ENCODE peak calls at places on chromosomes 12 and 14, in ten cellular contexts. I, Y, J, T, N, W, S, M, P and X are unnamed samples.

GRCh38 chr12:76199808-76200207 is 115.3 kb upstream of the NAP1L1 start:
- DNase-seq in I (no peak), Y (no peak), J (no peak), T (no peak), N (peak), W (peak), S (no peak), M (no peak), P (no peak), X (peak)

GRCh38 chr12:93093243-93093642 is 164.1 kb upstream of the EEA1 start:
- DNase-seq in I (no peak), Y (no peak), J (no peak), T (no peak), N (no peak), W (no peak), S (no peak), M (no peak), P (no peak), X (no peak)

GRCh38 chr12:99680276-99680675 is 32.7 kb downstream of the GARIN6 start:
- DNase-seq in I (no peak), Y (no peak), J (no peak), T (no peak), N (no peak), W (no peak), S (no peak), M (no peak), P (no peak), X (no peak)

GRCh38 chr12:45381351-45381750 is 165.5 kb downstream of the ANO6 start:
- DNase-seq in I (no peak), Y (no peak), J (no peak), T (no peak), N (no peak), W (no peak), S (no peak), M (no peak), P (no peak), X (no peak)

GRCh38 chr14:89146291-89146690 is 270.7 kb downstream of the FOXN3 start:
- DNase-seq in I (no peak), Y (no peak), J (no peak), T (no peak), N (peak), W (no peak), S (no peak), M (no peak), P (no peak), X (no peak)

GRCh38 chr12:122851820-122852219 is 16.6 kb downstream of the HIP1R start:
- DNase-seq in I (no peak), Y (no peak), J (no peak), T (peak), N (peak), W (peak), S (peak), M (no peak), P (no peak), X (no peak)

GRCh38 chr14:75247286-75247922 is 31.2 kb upstream of the FOS start:
- DNase-seq in I (no peak), Y (peak), J (no peak), T (no peak), N (no peak), W (no peak), S (no peak), M (no peak), P (no peak), X (peak)

GRCh38 chr12:94498073-94498472 is 38.4 kb upstream of the CEP83 start:
- DNase-seq in I (no peak), Y (no peak), J (no peak), T (no peak), N (no peak), W (no peak), S (no peak), M (no peak), P (no peak), X (no peak)

GRCh38 chr14:97688626-97689336 is 891.6 kb downstream of the VRK1 start:
- DNase-seq in I (no peak), Y (no peak), J (no peak), T (no peak), N (no peak), W (no peak), S (no peak), M (no peak), P (no peak), X (no peak)

GRCh38 chr12:5973461-5974115 is 28.5 kb upstream of the ANO2 start:
- DNase-seq in I (no peak), Y (no peak), J (no peak), T (no peak), N (no peak), W (no peak), S (no peak), M (no peak), P (no peak), X (no peak)

GRCh38 chr14:41663478-41663845 is 56.8 kb downstream of the LRFN5 start:
- DNase-seq in I (no peak), Y (no peak), J (no peak), T (no peak), N (peak), W (no peak), S (no peak), M (no peak), P (no peak), X (peak)

GRCh38 chr14:64717870-64718269 is 13.6 kb downstream of the PLEKHG3 start:
- DNase-seq in I (peak), Y (no peak), J (no peak), T (no peak), N (peak), W (no peak), S (no peak), M (no peak), P (no peak), X (no peak)

DNA sequence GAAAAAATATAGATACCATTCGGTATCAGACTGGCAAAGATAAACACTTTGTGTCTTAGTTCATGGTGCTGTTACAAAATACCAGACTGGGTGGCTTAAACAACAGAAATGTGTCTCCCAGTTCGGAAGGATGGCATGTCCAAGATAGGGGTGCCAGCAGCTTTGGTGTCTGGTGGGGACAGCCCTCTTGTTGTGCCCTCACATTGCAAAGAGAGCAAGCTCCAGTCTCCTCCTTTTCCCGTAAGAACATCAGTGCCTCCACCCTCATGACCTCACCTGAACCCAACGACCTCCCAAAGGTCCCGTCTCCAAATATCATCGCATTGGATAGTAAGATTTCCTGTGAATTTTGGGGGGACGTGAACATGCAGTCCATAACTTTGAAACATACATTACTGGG is 12.4 kb downstream of the ZBTB42 start:
- DNase-seq in I (no peak), Y (no peak), J (peak), T (no peak), N (no peak), W (no peak), S (no peak), M (no peak), P (no peak), X (no peak)
- TF ChIP-seq CTCF in I (no peak), Y (no peak), J (no peak), T (no peak), N (no peak), W (no peak), S (no peak), M (no peak), P (no peak), X (no peak)

GRCh38 chr14:102925646-102926045 is 3.2 kb downstream of the AMN start:
- DNase-seq in I (no peak), Y (no peak), J (no peak), T (no peak), N (no peak), W (no peak), S (no peak), M (no peak), P (no peak), X (no peak)

GRCh38 chr14:102927878-102928411 is 5.5 kb downstream of the AMN start:
- DNase-seq in I (no peak), Y (no peak), J (peak), T (no peak), N (no peak), W (no peak), S (no peak), M (peak), P (no peak), X (no peak)

GRCh38 chr14:102928412-102929348 is 6.2 kb downstream of the AMN start:
- DNase-seq in I (peak), Y (no peak), J (peak), T (peak), N (peak), W (no peak), S (peak), M (peak), P (no peak), X (peak)

GRCh38 chr14:102926104-102926503 is 3.6 kb downstream of the AMN start:
- DNase-seq in I (no peak), Y (no peak), J (peak), T (no peak), N (no peak), W (no peak), S (no peak), M (no peak), P (no peak), X (no peak)

GRCh38 chr14:102927346-102927877 is 4.9 kb downstream of the AMN start:
- DNase-seq in I (no peak), Y (no peak), J (no peak), T (no peak), N (no peak), W (no peak), S (no peak), M (peak), P (no peak), X (no peak)
- H3K4me3 ChIP-seq in I (no peak), Y (no peak), J (peak), T (no peak), N (no peak), W (no peak), S (no peak), M (no peak), P (peak), X (no peak)

GRCh38 chr14:102442241-102443211 is 67.0 kb downstream of the ANKRD9 start:
- DNase-seq in I (no peak), Y (peak), J (no peak), T (peak), N (no peak), W (no peak), S (no peak), M (no peak), P (no peak), X (no peak)
- H3K27ac ChIP-seq in I (no peak), Y (peak), J (no peak), T (peak), N (no peak), W (no peak), S (no peak), M (no peak), P (no peak), X (no peak)

GRCh38 chr14:21233457-21234076 is 35.7 kb downstream of the HNRNPC start:
- DNase-seq in I (no peak), Y (peak), J (peak), T (no peak), N (no peak), W (no peak), S (no peak), M (no peak), P (no peak), X (peak)
- TF ChIP-seq CTCF in I (no peak), Y (peak), J (peak), T (peak), N (peak), W (peak), S (no peak), M (peak), P (no peak), X (peak)

GRCh38 chr12:106631150-106631549 is 48.3 kb downstream of the RFX4 start:
- DNase-seq in I (no peak), Y (no peak), J (no peak), T (no peak), N (no peak), W (no peak), S (no peak), M (no peak), P (no peak), X (no peak)

GRCh38 chr12:106632797-106633450 is 50.1 kb downstream of the RFX4 start:
- DNase-seq in I (no peak), Y (peak), J (no peak), T (no peak), N (peak), W (no peak), S (no peak), M (no peak), P (no peak), X (no peak)

GRCh38 chr12:106633451-106633823 is 50.6 kb downstream of the RFX4 start:
- DNase-seq in I (no peak), Y (peak), J (no peak), T (no peak), N (peak), W (no peak), S (no peak), M (no peak), P (no peak), X (no peak)

GRCh38 chr12:106631797-106632196 is 49.0 kb downstream of the RFX4 start:
- DNase-seq in I (no peak), Y (no peak), J (no peak), T (no peak), N (no peak), W (no peak), S (no peak), M (no peak), P (no peak), X (no peak)

GRCh38 chr12:106629797-106630669 is 47.2 kb downstream of the RFX4 start:
- DNase-seq in I (no peak), Y (no peak), J (no peak), T (no peak), N (peak), W (no peak), S (no peak), M (no peak), P (no peak), X (no peak)
- H3K4me3 ChIP-seq in I (no peak), Y (no peak), J (no peak), T (no peak), N (no peak), W (no peak), S (no peak), M (no peak), P (no peak), X (no peak)

GRCh38 chr14:70651522-70651921 is 9.8 kb downstream of the TTC9 start:
- DNase-seq in I (no peak), Y (no peak), J (no peak), T (no peak), N (no peak), W (no peak), S (no peak), M (no peak), P (no peak), X (no peak)

GRCh38 chr14:70649803-70650202 is 8.1 kb downstream of the TTC9 start:
- DNase-seq in I (no peak), Y (no peak), J (no peak), T (no peak), N (no peak), W (no peak), S (no peak), M (no peak), P (no peak), X (no peak)

GRCh38 chr14:70646705-70647104 is 5.0 kb downstream of the TTC9 start:
- DNase-seq in I (no peak), Y (no peak), J (peak), T (no peak), N (no peak), W (no peak), S (no peak), M (no peak), P (no peak), X (peak)

GRCh38 chr14:70645892-70646291 is 4.2 kb downstream of the TTC9 start:
- DNase-seq in I (no peak), Y (no peak), J (no peak), T (no peak), N (no peak), W (no peak), S (no peak), M (no peak), P (no peak), X (no peak)

DNA sequence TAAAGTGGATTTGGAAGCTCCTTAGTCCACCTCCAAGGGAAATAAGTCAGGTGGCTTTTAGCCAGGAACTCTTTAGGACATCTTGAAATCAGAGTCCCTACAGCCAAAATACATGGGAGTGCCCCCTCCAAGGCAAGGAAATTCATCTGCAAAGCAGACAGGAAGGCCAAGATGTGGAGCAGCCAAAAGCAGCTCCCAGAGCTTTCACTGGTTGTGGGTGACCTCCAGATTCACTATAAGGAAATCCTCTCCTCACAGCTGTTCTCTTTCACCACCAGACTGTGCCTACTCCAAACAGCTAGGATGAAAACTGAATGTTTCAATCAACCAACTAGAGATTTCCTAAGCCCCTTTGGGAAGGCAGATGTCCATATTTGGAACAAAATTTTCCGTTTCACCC is 6.7 kb downstream of the TTC9 start:
- DNase-seq in I (no peak), Y (no peak), J (no peak), T (no peak), N (no peak), W (no peak), S (no peak), M (no peak), P (no peak), X (no peak)
- H3K27ac ChIP-seq in I (no peak), Y (no peak), J (no peak), T (no peak), N (no peak), W (no peak), S (no peak), M (no peak), P (no peak), X (no peak)

GRCh38 chr14:49865431-49865859 is 12.9 kb upstream of the NEMF start:
- DNase-seq in I (peak), Y (peak), J (peak), T (peak), N (peak), W (no peak), S (peak), M (peak), P (no peak), X (peak)
- TF ChIP-seq CTCF in I (peak), Y (peak), J (peak), T (peak), N (peak), W (peak), S (peak), M (peak), P (peak), X (peak)

DNA sequence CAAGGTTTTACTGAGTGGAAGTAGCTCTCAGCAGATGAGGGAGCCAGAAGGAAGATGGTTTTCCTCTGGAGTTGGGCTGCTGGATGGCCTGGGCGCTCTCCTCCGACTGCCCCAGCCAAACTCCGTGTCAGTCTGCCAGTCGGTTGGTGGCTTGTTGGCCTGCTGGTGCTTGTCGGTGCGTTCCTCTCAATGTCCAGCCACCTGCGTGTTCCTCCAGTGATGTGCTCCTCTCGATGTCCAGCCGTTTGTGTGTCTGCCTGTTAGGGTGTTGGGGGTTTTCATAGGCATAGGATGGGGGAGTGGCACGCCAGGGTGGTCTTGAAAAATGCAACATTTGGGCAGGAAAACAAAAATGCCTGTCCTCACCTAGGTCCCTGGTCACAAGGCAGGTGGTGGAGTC is 37.0 kb upstream of the LDHB start:
- DNase-seq in I (no peak), Y (no peak), J (no peak), T (no peak), N (no peak), W (no peak), S (no peak), M (no peak), P (no peak), X (no peak)
- H3K4me3 ChIP-seq in I (no peak), Y (no peak), J (no peak), T (no peak), N (no peak), W (no peak), S (no peak), M (no peak), P (no peak), X (no peak)

DNA sequence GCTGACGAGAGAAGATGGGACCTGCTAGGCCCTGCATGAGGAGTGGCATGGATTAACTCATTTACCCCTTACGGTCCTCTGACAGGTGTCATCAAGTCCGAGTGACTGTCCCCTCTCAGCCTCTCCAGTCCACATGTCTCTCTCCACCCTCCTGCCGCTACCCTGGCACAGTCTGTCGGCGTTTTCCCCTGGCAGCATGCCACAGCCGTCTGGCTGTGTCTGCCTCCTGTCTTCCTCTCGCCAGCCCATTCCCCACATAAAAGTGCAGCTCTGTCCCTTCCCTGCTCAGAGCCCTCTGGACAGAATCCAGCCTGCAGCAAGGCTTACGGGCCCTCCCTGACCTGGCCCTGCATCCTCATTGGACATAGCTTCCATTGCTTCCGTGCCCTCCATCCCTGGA is 45.6 kb downstream of the UBE3B start:
- DNase-seq in I (no peak), Y (no peak), J (no peak), T (no peak), N (no peak), W (no peak), S (no peak), M (peak), P (no peak), X (no peak)
- H3K27ac ChIP-seq in I (no peak), Y (no peak), J (no peak), T (no peak), N (no peak), W (no peak), S (no peak), M (no peak), P (no peak), X (no peak)

DNA sequence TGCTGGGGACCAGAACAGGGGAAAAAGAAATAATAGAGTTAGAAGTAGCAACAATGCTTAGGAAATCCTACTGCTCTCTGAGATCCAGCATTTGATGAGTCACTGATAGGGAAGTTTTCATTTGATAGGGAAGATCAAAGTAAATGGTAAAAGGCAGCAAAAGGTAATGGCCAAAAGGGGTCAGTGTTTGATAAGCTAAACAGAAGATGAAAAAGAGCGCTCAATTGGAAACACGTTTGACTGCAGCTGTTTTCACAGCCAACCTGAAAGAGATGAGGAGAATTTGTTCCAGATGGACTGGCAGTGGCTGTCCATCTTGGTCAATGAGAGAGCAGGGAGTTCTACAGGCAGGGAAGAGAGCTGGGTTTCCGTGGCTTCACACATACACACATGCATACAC is 264.2 kb downstream of the TMEM132C start:
- DNase-seq in I (no peak), Y (no peak), J (peak), T (no peak), N (no peak), W (no peak), S (no peak), M (no peak), P (no peak), X (peak)
- TF ChIP-seq CTCF in I (no peak), Y (no peak), J (peak), T (no peak), N (no peak), W (no peak), S (no peak), M (no peak), P (no peak), X (peak)